ENCODE peak calls at places on chromosomes 1 and 21, in four cellular contexts. R is IMR-90, O is K562, E is H1. I is an unnamed sample.
A peak's percentile ranks its signal among the peaks of the same experiment; 100 is the strongest.

GRCh38 chr1:5834477-5835178 is 157.6 kb downstream of the NPHP4 start:
- DNase-seq in R (no peak), O (no peak), E (no peak), I (no peak)

GRCh38 chr1:37052120-37052519 is 17.8 kb upstream of the GRIK3 start:
- DNase-seq in R (peak; percentile 2), O (no peak), E (no peak), I (no peak)

GRCh38 chr21:38802050-38803026 is 3.4 kb upstream of the ETS2 start:
- DNase-seq in R (peak; percentile 57), O (no peak), E (no peak), I (no peak)

GRCh38 chr1:40853113-40853999 is 8.8 kb downstream of the CITED4 start:
- DNase-seq in R (no peak), O (no peak), E (no peak), I (no peak)

GRCh38 chr1:151729157-151729965 is 8.0 kb downstream of the RIIAD1 start:
- DNase-seq in R (no peak), O (no peak), E (no peak), I (no peak)

GRCh38 chr1:77250126-77250525 is 30.9 kb upstream of the PIGK start:
- DNase-seq in R (no peak), O (no peak), E (no peak), I (no peak)

GRCh38 chr1:216723274-216723780 is at the start of gene ESRRG:
- DNase-seq in R (peak; percentile 17), O (no peak), E (peak; percentile 80), I (no peak)

GRCh38 chr1:161864577-161864976 is 98.5 kb downstream of the ATF6 start:
- DNase-seq in R (peak; percentile 51), O (no peak), E (no peak), I (no peak)

GRCh38 chr1:35927472-35927871 is 3.4 kb upstream of the AGO3 start:
- DNase-seq in R (no peak), O (no peak), E (no peak), I (no peak)

GRCh38 chr1:7970250-7970649 is 8.7 kb downstream of the PARK7 start:
- DNase-seq in R (no peak), O (no peak), E (no peak), I (no peak)

GRCh38 chr1:3594706-3595377 is 16.5 kb downstream of the MEGF6 start:
- DNase-seq in R (no peak), O (no peak), E (no peak), I (no peak)

DNA sequence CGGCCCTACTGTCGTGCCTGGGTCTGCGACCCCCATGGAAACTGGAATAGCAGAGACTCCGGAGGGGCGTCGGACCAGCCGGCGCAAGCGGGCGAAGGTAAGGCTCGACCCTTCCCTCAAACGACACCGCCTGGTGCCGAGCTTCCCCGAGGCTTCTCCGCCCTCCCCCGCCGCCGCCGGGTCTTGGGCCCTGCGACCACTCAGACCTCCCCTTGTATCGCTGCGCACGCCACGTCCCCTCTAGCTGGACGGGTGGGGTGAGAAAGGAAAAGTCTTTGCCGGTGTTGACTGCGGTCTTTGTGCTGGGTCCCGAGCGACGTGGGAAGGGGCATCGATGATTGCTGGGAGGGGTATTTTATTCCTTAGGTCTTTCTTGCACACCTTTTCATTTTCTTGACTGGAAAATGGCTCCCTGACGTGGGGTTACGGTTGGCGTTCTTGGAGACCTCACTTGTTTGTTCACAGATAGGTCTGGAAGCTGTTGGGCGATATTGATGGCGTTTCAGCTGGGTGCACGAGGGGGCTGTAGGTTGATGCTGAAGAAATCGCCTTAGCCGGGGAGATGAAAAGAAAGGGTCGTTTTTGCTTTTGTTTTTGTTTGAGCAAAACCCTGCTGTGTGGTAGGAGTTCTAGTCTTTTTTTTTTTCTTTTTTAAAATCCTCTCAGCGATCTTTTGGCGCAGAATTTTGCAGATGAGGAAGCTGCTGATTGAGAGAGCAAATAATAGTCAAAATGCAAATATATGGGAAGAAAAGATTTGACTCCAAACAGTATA is 770 bp downstream of the KDM1A start:
- DNase-seq in R (peak; percentile 40), O (peak; percentile 60), E (no peak), I (no peak)
- TF ChIP-seq CHD1 in R (no peak), O (peak; percentile 68), E (no peak), I (no peak)

DNA sequence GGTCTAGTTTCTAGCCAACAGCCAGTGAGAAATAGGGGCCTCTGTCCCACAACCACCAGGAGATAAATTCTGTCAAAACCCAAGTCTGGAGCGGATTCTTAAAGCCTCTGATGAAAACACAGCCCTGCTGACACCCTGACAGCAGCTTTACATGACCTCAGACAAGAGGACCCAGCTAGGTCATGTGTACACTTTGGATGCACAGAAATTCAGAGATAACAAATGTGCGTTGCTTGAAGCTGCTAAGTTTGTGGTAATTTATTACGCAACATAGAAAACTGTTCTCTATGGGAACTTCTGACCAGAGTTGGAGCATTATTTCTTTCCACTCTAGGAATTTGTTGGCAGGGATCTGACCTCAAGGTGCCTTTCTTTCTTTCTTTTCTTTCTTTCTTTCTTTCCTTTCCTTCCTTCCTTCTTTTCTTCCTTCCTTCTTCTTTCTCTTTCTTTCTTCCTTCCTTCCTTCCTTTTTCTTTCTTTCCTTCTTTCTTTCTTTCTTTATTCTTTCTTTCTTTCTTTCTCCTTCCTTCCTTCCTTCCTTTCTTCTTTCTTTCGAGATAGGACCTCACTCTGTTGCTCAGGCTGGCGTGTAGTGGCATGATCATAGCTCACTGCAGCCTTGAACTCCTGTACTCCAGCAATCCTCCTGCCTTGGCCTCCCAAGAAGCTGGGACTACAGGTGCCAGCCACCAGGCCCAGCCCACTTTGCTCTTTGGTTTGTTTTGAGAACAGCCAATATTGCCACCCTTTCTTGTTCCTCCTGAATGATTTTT is 14.8 kb upstream of the HMGCS2 start:
- DNase-seq in R (peak; percentile 61), O (no peak), E (peak; percentile 29), I (no peak)
- TF ChIP-seq CHD1 in R (no peak), O (no peak), E (no peak), I (no peak)

GRCh38 chr1:21621761-21622436 is 47.3 kb downstream of the RAP1GAP start:
- DNase-seq in R (no peak), O (no peak), E (no peak), I (no peak)

GRCh38 chr1:21621051-21621450 is 48.1 kb downstream of the RAP1GAP start:
- DNase-seq in R (no peak), O (no peak), E (no peak), I (no peak)

GRCh38 chr1:21619041-21619947 is 49.9 kb downstream of the RAP1GAP start:
- DNase-seq in R (no peak), O (peak; percentile 82), E (peak; percentile 72), I (no peak)

GRCh38 chr1:21620011-21620410 is 49.1 kb downstream of the RAP1GAP start:
- DNase-seq in R (no peak), O (peak; percentile 69), E (no peak), I (no peak)

DNA sequence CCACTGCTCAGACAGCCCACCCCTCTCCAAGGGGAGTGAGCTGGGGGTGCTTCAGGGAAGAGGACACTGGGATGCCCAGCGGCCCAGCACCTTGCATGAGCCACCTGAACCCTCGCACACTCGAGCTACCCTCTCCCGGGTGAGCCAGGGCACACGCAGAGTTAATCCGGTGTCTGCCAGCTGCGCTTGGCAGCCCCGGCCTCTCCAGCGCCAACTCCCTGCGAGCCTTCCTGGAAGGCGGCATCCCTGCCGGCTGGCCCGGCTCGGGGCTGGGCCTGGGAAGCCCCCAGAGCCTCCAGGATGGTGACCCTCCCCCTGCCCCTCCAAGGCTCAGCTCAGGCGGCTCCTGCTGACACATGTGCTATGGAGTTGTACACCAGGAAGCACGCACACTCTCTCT is 48.7 kb downstream of the RAP1GAP start:
- DNase-seq in R (no peak), O (no peak), E (no peak), I (no peak)
- TF ChIP-seq CHD1 in R (no peak), O (no peak), E (no peak), I (no peak)

GRCh38 chr1:50739125-50739524 is 220.9 kb downstream of the FAF1 start:
- DNase-seq in R (no peak), O (no peak), E (no peak), I (no peak)

GRCh38 chr1:50735443-50735842 is 224.6 kb downstream of the FAF1 start:
- DNase-seq in R (peak; percentile 33), O (peak; percentile 39), E (no peak), I (no peak)
- TF ChIP-seq CHD1 in R (no peak), O (no peak), E (no peak), I (no peak)